ENCODE peak calls at places on chromosome 11, in eight cellular contexts. V, X, F, T, W, A, S and Q are unnamed samples.

GRCh38 chr11:34305095-34305692 is 52.6 kb downstream of the ABTB2 start:
- DNase-seq in V (no peak), X (no peak), F (no peak), T (peak), W (no peak), A (no peak), S (no peak), Q (no peak)

GRCh38 chr11:34909435-34909834 is 6.7 kb downstream of the APIP start:
- DNase-seq in V (no peak), X (no peak), F (no peak), T (no peak), W (no peak), A (no peak), S (no peak), Q (no peak)

GRCh38 chr11:71255323-71255722 is 2.9 kb upstream of the SHANK2 start:
- DNase-seq in V (no peak), X (peak), F (no peak), T (no peak), W (no peak), A (peak), S (no peak), Q (peak)

GRCh38 chr11:126697937-126698336 is 302.6 kb downstream of the KIRREL3 start:
- DNase-seq in V (no peak), X (no peak), F (no peak), T (no peak), W (no peak), A (no peak), S (no peak), Q (no peak)

GRCh38 chr11:134592391-134592990 is 180.4 kb upstream of the B3GAT1 start:
- DNase-seq in V (peak), X (no peak), F (peak), T (no peak), W (peak), A (peak), S (no peak), Q (no peak)

GRCh38 chr11:102191832-102192231 is 81.6 kb downstream of the YAP1 start:
- DNase-seq in V (no peak), X (no peak), F (no peak), T (no peak), W (no peak), A (no peak), S (no peak), Q (no peak)

GRCh38 chr11:108568183-108568858 is 25.2 kb downstream of the EXPH5 start:
- DNase-seq in V (no peak), X (no peak), F (no peak), T (no peak), W (no peak), A (no peak), S (no peak), Q (peak)

GRCh38 chr11:26187639-26188038 is 144.3 kb upstream of the ANO3 start:
- DNase-seq in V (no peak), X (peak), F (no peak), T (peak), W (peak), A (no peak), S (no peak), Q (no peak)

GRCh38 chr11:104713366-104713765 is 184.9 kb downstream of the CASP12 start:
- DNase-seq in V (no peak), X (no peak), F (no peak), T (peak), W (no peak), A (no peak), S (no peak), Q (no peak)

GRCh38 chr11:48055292-48056132 is 75.2 kb downstream of the PTPRJ start:
- DNase-seq in V (no peak), X (peak), F (no peak), T (peak), W (peak), A (no peak), S (peak), Q (no peak)

GRCh38 chr11:29996016-29996415 is 20.8 kb downstream of the KCNA4 start:
- DNase-seq in V (no peak), X (no peak), F (no peak), T (no peak), W (no peak), A (no peak), S (no peak), Q (no peak)

GRCh38 chr11:27921472-27921871 is 186.5 kb downstream of the KIF18A start:
- DNase-seq in V (no peak), X (peak), F (no peak), T (peak), W (no peak), A (no peak), S (no peak), Q (no peak)

GRCh38 chr11:8059571-8060011 is 21.4 kb upstream of the TUB start:
- DNase-seq in V (no peak), X (no peak), F (no peak), T (no peak), W (no peak), A (no peak), S (no peak), Q (no peak)

GRCh38 chr11:108890482-108891092 is 225.7 kb downstream of the DDX10 start:
- DNase-seq in V (no peak), X (no peak), F (no peak), T (no peak), W (no peak), A (no peak), S (no peak), Q (no peak)

GRCh38 chr11:107770546-107770945 is 58.7 kb upstream of the SLN start:
- DNase-seq in V (no peak), X (no peak), F (no peak), T (peak), W (peak), A (no peak), S (no peak), Q (no peak)

GRCh38 chr11:19766206-19766605 is 53.6 kb downstream of the NAV2 start:
- DNase-seq in V (no peak), X (no peak), F (peak), T (peak), W (peak), A (no peak), S (no peak), Q (no peak)

GRCh38 chr11:1659478-1659877 is 29.9 kb downstream of the KRTAP5-5 start:
- DNase-seq in V (no peak), X (no peak), F (no peak), T (no peak), W (no peak), A (peak), S (no peak), Q (no peak)

DNA sequence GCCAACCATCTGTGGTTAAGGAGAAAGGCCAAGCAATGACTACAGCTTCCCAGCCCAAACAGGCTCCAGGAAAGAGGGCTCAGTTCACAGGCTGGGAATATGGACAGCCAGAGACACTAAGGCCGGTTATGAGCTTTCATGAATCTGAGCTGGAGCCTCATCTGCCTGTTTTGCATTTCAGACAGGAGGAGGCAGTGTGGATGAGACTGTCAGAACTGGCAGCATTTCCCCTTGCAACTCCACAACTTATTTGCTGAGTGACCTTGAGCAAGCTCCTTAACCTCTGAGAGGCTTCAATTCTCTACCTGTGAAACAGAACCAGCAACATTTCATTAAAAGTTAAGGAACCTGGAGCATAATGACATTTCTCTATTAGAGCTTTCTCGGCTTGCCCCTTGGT is 264.0 kb downstream of the ETS1 start:
- DNase-seq in V (no peak), X (peak), F (peak), T (peak), W (peak), A (no peak), S (no peak), Q (no peak)
- TF ChIP-seq CTCF in V (no peak), X (no peak), F (peak), T (peak), W (peak), A (peak), S (peak), Q (no peak)

GRCh38 chr11:64001552-64002427 is 15.6 kb downstream of the OTUB1 start:
- DNase-seq in V (no peak), X (no peak), F (no peak), T (no peak), W (no peak), A (no peak), S (no peak), Q (no peak)

GRCh38 chr11:64000026-64000739 is 13.9 kb downstream of the OTUB1 start:
- DNase-seq in V (peak), X (peak), F (peak), T (peak), W (peak), A (peak), S (peak), Q (peak)

GRCh38 chr11:63998558-63999348 is 12.5 kb downstream of the OTUB1 start:
- DNase-seq in V (peak), X (peak), F (no peak), T (no peak), W (no peak), A (no peak), S (no peak), Q (no peak)

GRCh38 chr11:63999349-64000025 is 13.2 kb downstream of the OTUB1 start:
- DNase-seq in V (peak), X (peak), F (peak), T (no peak), W (peak), A (no peak), S (peak), Q (peak)

DNA sequence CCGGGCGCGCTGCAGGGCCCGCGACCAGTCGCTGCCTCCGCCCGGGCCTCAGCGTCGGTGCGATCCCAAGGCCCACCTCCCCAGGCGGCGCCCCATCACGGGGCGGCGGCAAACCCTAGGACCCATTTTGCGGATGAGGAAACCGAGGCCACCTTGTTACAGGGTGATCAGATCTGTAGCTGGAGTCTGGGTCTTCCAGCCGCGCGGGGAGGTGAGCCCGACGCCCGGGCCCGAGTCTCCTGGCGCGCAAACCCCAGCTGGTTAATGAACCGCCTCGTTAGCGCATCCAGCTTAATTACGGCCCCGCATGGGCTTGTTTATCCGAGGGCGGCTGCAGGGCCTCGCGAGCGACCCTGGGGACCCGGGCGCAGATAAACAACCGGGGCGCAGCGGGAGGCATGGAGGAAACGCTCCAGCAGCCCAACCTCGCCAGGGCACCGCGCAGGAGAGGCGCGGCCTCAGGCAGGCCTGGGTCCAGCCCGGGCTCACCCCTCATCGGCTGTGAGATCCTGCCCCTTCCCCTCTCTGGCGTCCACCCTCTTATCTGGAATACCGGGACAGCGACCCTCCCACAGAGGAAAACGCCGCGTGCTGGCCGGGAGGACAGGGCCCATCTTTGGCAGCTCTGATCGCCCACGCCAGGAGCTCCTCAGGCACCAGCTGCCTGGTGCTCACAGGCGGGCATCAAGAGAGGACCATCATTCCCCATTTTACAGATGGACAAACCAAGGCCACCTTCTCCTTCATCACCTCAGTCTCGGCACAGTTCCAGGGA is 14.7 kb downstream of the OTUB1 start:
- DNase-seq in V (peak), X (no peak), F (no peak), T (no peak), W (no peak), A (no peak), S (no peak), Q (no peak)
- TF ChIP-seq CTCF in V (no peak), X (no peak), F (no peak), T (no peak), W (no peak), A (no peak), S (no peak), Q (no peak)

GRCh38 chr11:9760180-9760550 is 96.3 kb downstream of the SWAP70 start:
- DNase-seq in V (no peak), X (peak), F (no peak), T (peak), W (peak), A (peak), S (no peak), Q (peak)
- TF ChIP-seq CTCF in V (no peak), X (no peak), F (no peak), T (no peak), W (no peak), A (no peak), S (no peak), Q (no peak)

GRCh38 chr11:32386770-32387377 is 48.5 kb downstream of the WT1 start:
- DNase-seq in V (no peak), X (no peak), F (peak), T (peak), W (peak), A (no peak), S (no peak), Q (peak)

GRCh38 chr11:32388871-32389770 is 46.2 kb downstream of the WT1 start:
- DNase-seq in V (no peak), X (no peak), F (no peak), T (no peak), W (no peak), A (no peak), S (no peak), Q (no peak)

GRCh38 chr11:32382339-32383049 is 52.8 kb downstream of the WT1 start:
- DNase-seq in V (no peak), X (no peak), F (no peak), T (no peak), W (no peak), A (no peak), S (no peak), Q (no peak)

GRCh38 chr11:32390712-32391111 is 44.6 kb downstream of the WT1 start:
- DNase-seq in V (no peak), X (no peak), F (no peak), T (no peak), W (no peak), A (no peak), S (no peak), Q (no peak)

GRCh38 chr11:32385998-32386397 is 49.3 kb downstream of the WT1 start:
- DNase-seq in V (peak), X (peak), F (peak), T (peak), W (peak), A (no peak), S (no peak), Q (no peak)
- TF ChIP-seq CTCF in V (peak), X (peak), F (peak), T (peak), W (peak), A (no peak), S (no peak), Q (no peak)

DNA sequence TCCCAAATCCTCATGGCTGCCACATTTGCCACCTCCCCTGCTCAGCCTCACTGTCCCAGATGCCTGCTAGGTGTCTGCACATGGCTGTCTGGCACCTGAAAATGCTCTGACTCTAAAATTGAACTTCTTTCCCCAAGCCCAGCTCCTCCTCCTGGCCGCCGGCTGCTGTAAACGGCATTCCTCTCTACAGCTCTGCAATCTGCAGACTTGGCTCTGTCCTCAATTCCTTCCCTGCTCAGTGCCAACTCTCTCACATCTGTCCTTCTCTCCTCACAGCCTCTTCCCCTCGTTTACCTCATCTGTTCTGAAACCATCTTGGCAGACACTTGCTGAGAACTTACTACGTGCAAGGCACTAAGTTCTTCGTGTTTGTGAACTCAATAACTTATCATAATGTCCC is 169.4 kb upstream of the SYT13 start:
- DNase-seq in V (no peak), X (no peak), F (no peak), T (no peak), W (no peak), A (no peak), S (no peak), Q (no peak)
- TF ChIP-seq CTCF in V (no peak), X (no peak), F (peak), T (no peak), W (no peak), A (no peak), S (no peak), Q (no peak)

DNA sequence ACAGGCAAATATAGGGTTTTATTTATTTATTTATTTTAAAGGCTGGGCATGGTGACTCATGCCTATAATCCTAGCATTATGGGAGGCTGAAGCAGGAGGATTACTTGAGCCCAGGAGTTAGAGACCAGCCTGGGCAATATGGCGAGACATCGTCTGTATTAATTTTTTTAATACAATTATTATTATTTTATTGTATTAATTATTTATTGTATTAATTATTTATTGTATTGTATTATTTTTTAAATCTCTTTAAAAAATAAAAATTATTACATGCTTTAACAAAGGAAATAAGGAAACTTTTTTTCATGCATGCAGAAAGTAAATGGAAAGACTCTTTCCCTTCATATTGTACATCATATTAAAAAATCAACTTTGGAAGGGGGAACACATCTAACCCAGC is 3.5 kb downstream of the SCN3B start:
- DNase-seq in V (no peak), X (no peak), F (no peak), T (no peak), W (no peak), A (no peak), S (no peak), Q (no peak)
- TF ChIP-seq CTCF in V (no peak), X (no peak), F (no peak), T (no peak), W (no peak), A (no peak), S (no peak), Q (no peak)

DNA sequence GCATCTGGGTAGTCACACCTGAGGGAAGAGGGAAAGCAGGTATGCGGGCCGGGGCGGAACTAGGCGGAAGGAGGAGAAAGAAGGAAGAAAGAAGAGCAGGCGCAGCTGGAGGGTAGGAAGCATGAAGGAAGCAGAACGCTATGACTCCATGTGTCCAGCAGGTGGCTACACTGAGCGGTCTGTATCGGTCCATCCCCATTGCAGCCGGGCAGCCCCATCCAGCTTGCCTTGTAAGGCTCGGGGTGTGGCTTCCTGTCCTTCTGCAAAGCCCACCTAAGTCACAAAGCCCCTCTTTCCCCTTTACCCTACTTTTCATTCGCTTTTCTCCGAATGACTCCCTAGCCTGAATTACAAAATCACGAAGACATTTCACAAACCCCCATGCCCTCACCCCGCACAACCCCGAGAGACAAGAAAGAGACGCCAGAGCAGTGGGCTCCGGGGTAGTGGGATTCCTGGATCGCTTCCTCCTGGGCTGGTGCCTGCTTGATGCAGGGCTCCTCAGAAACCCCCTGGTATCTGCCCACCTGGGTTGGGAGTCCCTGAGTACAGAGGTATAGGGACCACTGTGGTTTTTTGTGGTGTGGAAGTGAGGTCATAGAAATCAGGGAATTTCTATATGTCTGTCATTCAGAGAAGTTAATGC is 39.9 kb downstream of the BUD13 start:
- DNase-seq in V (peak), X (peak), F (peak), T (peak), W (peak), A (peak), S (peak), Q (peak)
- TF ChIP-seq CTCF in V (peak), X (peak), F (peak), T (peak), W (peak), A (peak), S (peak), Q (peak)